ENCODE peak calls at places on chromosome 1, in eight cellular contexts. I, V, B, A, N, L, M and F are unnamed samples.
A peak's percentile ranks its signal among the peaks of the same experiment; 100 is the strongest.

GRCh38 chr1:85203573-85204169 is 2.9 kb upstream of the SYDE2 start:
- DNase-seq in L (no peak), A (no peak), M (no peak), V (no peak), N (no peak), B (no peak), I (no peak), F (no peak)

GRCh38 chr1:55446351-55446750 is 231.2 kb upstream of the USP24 start:
- DNase-seq in M (no peak), A (no peak), V (no peak), B (no peak), L (no peak), I (no peak), N (no peak), F (no peak)

GRCh38 chr1:211828584-211829342 is 1.8 kb downstream of the LPGAT1 start:
- DNase-seq in I (no peak), B (no peak), N (no peak), M (no peak), A (no peak), L (no peak), V (no peak), F (no peak)

GRCh38 chr1:229928767-229929166 is 138.3 kb upstream of the GALNT2 start:
- DNase-seq in V (no peak), N (no peak), B (no peak), A (no peak), I (no peak), M (no peak), L (no peak), F (no peak)

GRCh38 chr1:28510350-28511223 is 4.7 kb downstream of the RCC1 start:
- DNase-seq in A (no peak), N (no peak), V (no peak), B (no peak), M (peak; percentile 52), I (no peak), L (no peak), F (peak; percentile 42)

GRCh38 chr1:53992085-53992874 is 25.7 kb downstream of the LDLRAD1 start:
- DNase-seq in B (no peak), N (no peak), I (no peak), L (no peak), A (no peak), M (no peak), V (no peak), F (no peak)

GRCh38 chr1:88684482-88685238 is 587 bp downstream of the PKN2 start:
- DNase-seq in L (peak; percentile 89), A (peak; percentile 68), N (peak; percentile 42), I (peak; percentile 14), M (peak; percentile 78), V (peak; percentile 72), B (peak; percentile 28), F (peak; percentile 84)

GRCh38 chr1:162672678-162673259 is 40.5 kb downstream of the DDR2 start:
- DNase-seq in M (no peak), I (no peak), A (no peak), N (no peak), B (no peak), L (no peak), V (no peak), F (no peak)

DNA sequence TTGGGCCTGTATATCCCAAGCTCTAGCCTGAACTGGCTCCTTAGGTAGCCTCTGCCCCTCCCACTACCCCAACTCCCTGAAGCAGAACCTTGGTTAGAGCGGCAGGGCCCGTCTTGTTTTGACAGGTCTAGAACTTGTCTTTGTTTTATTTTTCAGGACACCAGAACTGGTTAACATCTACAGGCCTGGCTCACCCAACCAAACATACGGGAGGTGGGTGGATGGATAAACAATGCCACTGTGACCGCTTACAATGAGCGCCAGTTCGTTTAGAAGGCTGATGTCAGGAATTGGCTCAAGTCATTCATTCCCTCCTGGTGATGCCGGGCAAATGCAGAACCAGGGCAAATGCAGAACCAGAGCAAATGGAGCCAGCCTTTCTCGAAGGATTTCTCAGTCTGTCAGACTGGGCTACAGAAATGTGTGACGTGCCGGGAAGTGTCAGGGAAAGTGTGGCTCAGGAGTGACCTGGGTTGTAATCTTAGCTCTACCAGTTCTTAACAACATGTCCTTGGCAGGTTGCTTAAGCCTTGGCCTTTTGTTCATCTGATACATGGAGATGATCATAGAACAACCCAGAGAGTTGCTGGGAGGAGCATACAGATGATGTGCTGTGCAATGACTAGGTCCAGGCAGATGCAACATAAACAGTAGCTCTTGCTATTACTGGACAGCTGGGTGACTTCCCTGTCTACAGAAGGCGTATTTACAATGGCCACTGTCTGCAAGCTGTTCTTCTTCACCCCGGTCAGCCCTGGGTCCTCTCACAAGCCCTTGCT is 30.5 kb upstream of the BTG2 start:
- DNase-seq in I (no peak), L (peak; percentile 85), M (no peak), A (no peak), B (no peak), N (no peak), V (no peak), F (no peak)
- TF ChIP-seq POLR2A in I (no peak), L (no peak), M (no peak), A (no peak), B (no peak), N (no peak), V (no peak), F (no peak)

GRCh38 chr1:112675728-112676381 is 1.4 kb downstream of the MOV10 start:
- DNase-seq in A (no peak), L (no peak), V (no peak), B (no peak), N (no peak), M (no peak), I (no peak), F (no peak)

GRCh38 chr1:112674986-112675727 is 698 bp downstream of the MOV10 start:
- DNase-seq in V (peak; percentile 64), B (peak; percentile 48), M (peak; percentile 60), N (no peak), A (no peak), L (no peak), I (no peak), F (peak; percentile 86)

GRCh38 chr1:112672842-112673241 is 1.6 kb upstream of the MOV10 start:
- DNase-seq in L (no peak), A (no peak), N (no peak), B (no peak), V (no peak), M (no peak), I (no peak), F (no peak)

GRCh38 chr1:112673589-112674439 is 645 bp upstream of the MOV10 start:
- DNase-seq in A (no peak), I (no peak), B (no peak), V (no peak), N (no peak), L (peak; percentile 74), M (peak; percentile 78), F (peak; percentile 51)

DNA sequence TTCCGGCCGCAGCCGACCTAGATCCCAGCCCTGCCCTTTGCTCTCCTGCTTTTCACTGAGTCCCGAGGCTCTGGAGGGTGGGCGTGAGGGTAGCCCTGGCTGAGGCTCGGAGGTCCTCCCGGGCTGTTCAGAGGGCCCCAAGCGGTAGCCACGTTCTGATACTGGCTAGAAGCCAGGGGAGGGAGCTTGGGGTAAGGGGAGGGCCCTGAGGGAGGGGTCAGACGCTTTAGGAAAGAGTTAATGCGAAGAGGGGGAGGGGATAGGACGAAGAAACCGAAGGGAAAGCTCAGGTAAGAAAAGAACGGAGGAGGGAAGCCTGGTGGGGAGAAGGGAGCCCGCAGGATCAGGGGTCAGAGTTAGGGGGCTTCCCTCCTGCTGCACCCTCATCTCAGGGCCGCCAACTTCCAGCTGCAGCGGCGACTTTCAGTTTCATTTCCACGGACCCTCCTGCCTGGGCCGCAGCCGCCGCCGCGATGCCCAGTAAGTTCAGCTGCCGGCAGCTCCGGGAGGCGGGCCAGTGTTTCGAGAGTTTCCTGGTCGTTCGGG is at the start of gene MOV10:
- DNase-seq in I (peak; percentile 54), M (peak; percentile 81), V (peak; percentile 84), A (peak; percentile 18), N (peak; percentile 82), L (peak; percentile 94), B (peak; percentile 57), F (peak; percentile 87)
- TF ChIP-seq POLR2A in I (no peak), M (peak; percentile 56), V (no peak), A (no peak), N (no peak), L (no peak), B (no peak), F (peak; percentile 32)

GRCh38 chr1:218347316-218347712 is 2.2 kb downstream of the TGFB2 start:
- DNase-seq in V (no peak), N (no peak), L (no peak), B (no peak), I (no peak), A (no peak), M (no peak), F (no peak)

GRCh38 chr1:218344814-218345672 is at the start of gene TGFB2:
- DNase-seq in B (no peak), V (no peak), I (peak; percentile 22), A (no peak), M (peak; percentile 93), N (no peak), L (peak; percentile 88), F (peak; percentile 86)

GRCh38 chr1:218347713-218348627 is 2.8 kb downstream of the TGFB2 start:
- DNase-seq in N (no peak), V (no peak), L (no peak), B (no peak), M (peak; percentile 79), I (no peak), A (no peak), F (no peak)

GRCh38 chr1:218346391-218347204 is 1.5 kb downstream of the TGFB2 start:
- DNase-seq in N (no peak), L (peak; percentile 89), I (no peak), M (peak; percentile 60), A (no peak), B (no peak), V (no peak), F (peak; percentile 16)

DNA sequence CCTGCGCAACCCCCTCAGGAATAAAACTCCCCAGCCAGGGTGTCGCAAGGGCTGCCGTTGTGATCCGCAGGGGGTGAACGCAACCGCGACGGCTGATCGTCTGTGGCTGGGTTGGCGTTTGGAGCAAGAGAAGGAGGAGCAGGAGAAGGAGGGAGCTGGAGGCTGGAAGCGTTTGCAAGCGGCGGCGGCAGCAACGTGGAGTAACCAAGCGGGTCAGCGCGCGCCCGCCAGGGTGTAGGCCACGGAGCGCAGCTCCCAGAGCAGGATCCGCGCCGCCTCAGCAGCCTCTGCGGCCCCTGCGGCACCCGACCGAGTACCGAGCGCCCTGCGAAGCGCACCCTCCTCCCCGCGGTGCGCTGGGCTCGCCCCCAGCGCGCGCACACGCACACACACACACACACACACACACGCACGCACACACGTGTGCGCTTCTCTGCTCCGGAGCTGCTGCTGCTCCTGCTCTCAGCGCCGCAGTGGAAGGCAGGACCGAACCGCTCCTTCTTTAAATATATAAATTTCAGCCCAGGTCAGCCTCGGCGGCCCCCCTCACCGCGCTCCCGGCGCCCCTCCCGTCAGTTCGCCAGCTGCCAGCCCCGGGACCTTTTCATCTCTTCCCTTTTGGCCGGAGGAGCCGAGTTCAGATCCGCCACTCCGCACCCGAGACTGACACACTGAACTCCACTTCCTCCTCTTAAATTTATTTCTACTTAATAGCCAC is 696 bp downstream of the TGFB2 start:
- DNase-seq in B (peak; percentile 42), V (peak; percentile 67), M (peak; percentile 74), L (peak; percentile 95), A (no peak), N (peak; percentile 53), I (peak; percentile 34), F (peak; percentile 57)
- TF ChIP-seq POLR2A in B (no peak), V (peak; percentile 17), M (peak; percentile 75), L (no peak), A (peak; percentile 33), N (no peak), I (no peak), F (no peak)

GRCh38 chr1:25994402-25994801 is 3.5 kb downstream of the PAFAH2 start:
- DNase-seq in A (no peak), L (no peak), N (no peak), V (no peak), B (no peak), M (no peak), I (no peak), F (no peak)

GRCh38 chr1:25997759-25998074 is at the start of gene PAFAH2:
- DNase-seq in V (no peak), I (no peak), M (no peak), A (no peak), B (no peak), L (peak; percentile 92), N (no peak), F (no peak)

GRCh38 chr1:25998075-25998761 is 355 bp upstream of the PAFAH2 start:
- DNase-seq in L (peak; percentile 99), M (peak; percentile 100), N (peak; percentile 97), B (peak; percentile 84), I (peak; percentile 93), A (peak; percentile 88), V (peak; percentile 98), F (peak; percentile 100)

GRCh38 chr1:25999419-25999818 is 1.6 kb upstream of the PAFAH2 start:
- DNase-seq in L (no peak), B (no peak), A (no peak), I (no peak), N (no peak), V (no peak), M (no peak), F (no peak)

DNA sequence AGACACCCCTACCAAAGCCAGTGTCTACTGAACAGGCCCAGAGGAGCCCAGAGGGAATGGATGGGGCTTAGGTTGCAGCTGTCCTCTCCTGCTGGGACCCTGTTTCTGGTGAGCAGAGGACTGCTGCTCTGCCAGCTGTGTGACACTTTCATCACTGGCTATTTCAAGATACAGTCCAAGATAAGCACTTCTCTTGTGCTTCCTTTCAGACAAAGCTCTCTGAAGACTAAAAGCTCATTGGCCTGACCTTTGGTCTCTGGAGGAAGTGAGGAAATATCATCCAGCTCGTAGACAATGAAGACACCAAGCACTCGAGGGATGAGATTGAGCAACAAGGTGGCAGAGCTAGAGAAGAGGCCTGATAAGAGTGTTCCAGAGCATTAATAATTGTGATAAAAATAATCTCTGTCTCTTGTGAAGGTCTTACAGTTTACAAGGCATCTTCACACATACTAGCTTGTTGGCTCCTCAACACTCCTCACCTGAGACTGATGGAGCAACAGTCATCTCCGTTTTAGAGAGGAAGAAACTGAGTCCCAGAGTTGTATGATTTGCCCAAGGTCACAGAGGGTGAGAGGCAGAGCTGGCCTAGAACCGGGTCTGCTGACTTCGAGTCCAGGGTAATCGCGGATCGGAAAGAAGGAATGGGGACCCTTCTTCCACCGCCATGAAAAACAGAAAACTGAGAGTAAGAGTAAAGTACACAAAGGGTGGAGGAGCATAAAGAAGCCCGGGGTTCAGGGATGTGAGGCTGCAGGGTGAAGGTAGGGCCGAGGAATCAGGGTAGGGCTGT is 701 bp downstream of the PAFAH2 start:
- DNase-seq in A (no peak), M (peak; percentile 36), N (no peak), V (no peak), B (no peak), I (no peak), L (no peak), F (peak; percentile 50)
- TF ChIP-seq POLR2A in A (peak; percentile 29), M (no peak), N (no peak), V (peak; percentile 27), B (no peak), I (no peak), L (no peak), F (no peak)